ENCODE peak calls at places on chromosome 20, in eight cellular contexts. J is tibial artery, N is epithelial cell of esophagus, Q is cardiac fibroblast, B is upper lobe of right lung, E is astrocyte of the cerebellum, W is neural progenitor cell, I is psoas muscle. V is an unnamed sample.

GRCh38 chr20:38657390-38657789 is 55.8 kb downstream of the ARHGAP40 start:
- DNase-seq in E (no peak), Q (no peak), N (no peak), J (no peak), I (no peak), W (no peak), B (no peak), V (no peak)

GRCh38 chr20:47354710-47355488 is 1.6 kb downstream of the ZMYND8 start:
- DNase-seq in N (peak), I (no peak), J (no peak), B (no peak), E (no peak), W (no peak), Q (no peak), V (no peak)

GRCh38 chr20:18909254-18909653 is 95.7 kb downstream of the SCP2D1 start:
- DNase-seq in E (no peak), J (no peak), B (no peak), N (no peak), Q (no peak), W (no peak), I (no peak), V (no peak)

GRCh38 chr20:13200767-13201500 is 20.1 kb upstream of the ISM1 start:
- DNase-seq in Q (no peak), I (no peak), N (no peak), B (no peak), W (peak), J (no peak), E (no peak), V (no peak)

GRCh38 chr20:59850018-59850641 is 83.3 kb downstream of the SYCP2 start:
- DNase-seq in N (peak), Q (peak), J (no peak), I (no peak), B (no peak), W (peak), E (peak), V (no peak)

GRCh38 chr20:41364236-41364855 is 2.3 kb downstream of the EMILIN3 start:
- DNase-seq in B (no peak), J (no peak), E (no peak), N (no peak), I (no peak), W (no peak), Q (no peak), V (no peak)

GRCh38 chr20:60139663-60140446 is 181.6 kb downstream of the CDH26 start:
- DNase-seq in N (peak), Q (no peak), B (no peak), E (no peak), I (no peak), J (no peak), W (no peak), V (no peak)

GRCh38 chr20:33475381-33476160 is 14.3 kb upstream of the CBFA2T2 start:
- DNase-seq in J (no peak), N (no peak), E (no peak), W (peak), Q (no peak), I (no peak), B (no peak), V (no peak)

GRCh38 chr20:41145821-41146620 is 8.7 kb downstream of the PLCG1 start:
- DNase-seq in B (peak), W (no peak), E (no peak), I (peak), J (no peak), Q (peak), N (no peak), V (no peak)

GRCh38 chr20:41344938-41345728 is 4.5 kb downstream of the LPIN3 start:
- DNase-seq in B (no peak), Q (no peak), J (no peak), E (no peak), I (no peak), W (no peak), N (peak), V (no peak)

GRCh38 chr20:13220194-13220856 is 749 bp upstream of the ISM1 start:
- DNase-seq in N (peak), B (peak), I (peak), Q (peak), E (no peak), J (peak), W (peak), V (no peak)

GRCh38 chr20:49937023-49937929 is 1.1 kb downstream of the RNF114 start:
- DNase-seq in J (no peak), W (no peak), I (no peak), B (peak), E (no peak), Q (no peak), N (peak), V (no peak)

GRCh38 chr20:17590245-17590644 is 20.4 kb downstream of the DSTN start:
- DNase-seq in Q (no peak), N (no peak), W (no peak), J (no peak), E (no peak), I (no peak), B (no peak), V (no peak)

DNA sequence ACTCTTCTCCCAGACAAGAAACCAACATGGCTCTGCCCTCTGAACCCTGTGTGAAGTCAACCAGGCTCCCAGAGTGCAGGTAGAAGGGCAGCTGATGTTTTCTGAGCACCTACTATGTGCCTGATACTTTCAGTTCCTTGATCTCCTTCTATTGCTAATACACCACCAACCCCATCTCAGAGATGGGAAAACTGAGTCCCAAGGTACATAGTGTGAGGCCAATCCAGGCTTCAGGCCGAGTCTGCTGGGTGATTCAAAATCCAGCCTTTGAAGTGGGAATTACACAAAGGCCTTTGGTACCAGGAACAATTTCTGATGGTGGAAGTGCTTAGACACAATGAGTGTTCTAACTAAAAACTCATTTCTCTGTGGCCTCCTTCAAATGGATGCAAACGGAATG is 96.3 kb downstream of the NFATC2 start:
- DNase-seq in N (no peak), I (no peak), W (no peak), E (no peak), J (no peak), B (no peak), Q (no peak), V (no peak)
- H3K4me3 ChIP-seq in N (no peak), I (no peak), W (no peak), E (no peak), J (no peak), B (no peak), Q (no peak), V (no peak)

GRCh38 chr20:44603327-44603726 is 20.9 kb downstream of the PKIG start:
- DNase-seq in Q (no peak), I (no peak), J (peak), W (peak), E (no peak), N (no peak), B (no peak), V (no peak)
- TF ChIP-seq CTCF in Q (no peak), I (no peak), J (no peak), W (peak), E (no peak), N (no peak), B (no peak), V (no peak)

DNA sequence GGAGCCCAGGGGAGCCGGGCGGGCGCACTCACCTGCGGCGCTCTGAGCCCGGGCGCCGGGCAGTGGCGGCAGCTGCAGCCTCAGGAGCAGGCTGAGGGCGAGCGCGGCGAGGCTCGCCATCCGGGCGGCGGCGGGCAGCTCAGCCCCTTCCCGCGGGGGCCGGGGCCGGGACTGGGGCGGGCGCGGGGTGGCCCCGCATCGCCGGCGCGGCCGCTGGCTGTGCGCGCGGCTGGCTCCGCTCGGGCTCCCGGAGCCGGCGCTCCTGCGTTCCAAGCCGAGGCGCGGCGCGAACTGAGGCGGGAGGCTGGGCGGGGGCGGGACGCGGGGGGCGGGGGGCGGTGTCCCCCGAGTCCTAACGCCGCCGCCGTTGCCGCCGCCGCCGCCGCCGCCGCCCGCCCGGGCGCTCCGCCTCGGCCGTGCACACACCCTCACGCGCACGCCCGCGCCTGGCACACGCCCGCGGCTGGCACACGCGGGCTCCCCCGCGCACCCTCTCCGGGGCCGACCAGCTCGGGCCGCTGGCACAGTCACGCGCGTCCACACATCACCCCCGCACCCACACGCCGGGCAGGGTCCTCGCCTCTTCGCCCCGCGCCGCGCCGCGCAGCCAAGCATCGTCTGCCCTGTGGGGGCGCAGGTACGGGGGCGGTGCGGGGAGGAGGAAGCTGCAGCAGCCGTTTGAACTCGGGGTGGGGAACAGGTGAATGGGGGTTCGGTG is at the start of gene PTPRT:
- DNase-seq in B (no peak), J (no peak), I (no peak), W (peak), N (no peak), E (no peak), Q (no peak), V (no peak)
- H3K4me3 ChIP-seq in B (peak), J (no peak), I (no peak), W (peak), N (no peak), E (no peak), Q (no peak), V (no peak)

GRCh38 chr20:45294659-45295058 is 12.0 kb upstream of the RBPJL start:
- DNase-seq in Q (no peak), E (no peak), I (no peak), B (no peak), J (no peak), W (no peak), N (no peak), V (no peak)

GRCh38 chr20:45293041-45294002 is 13.3 kb upstream of the RBPJL start:
- DNase-seq in N (peak), E (peak), B (peak), I (peak), Q (peak), J (peak), W (peak), V (no peak)

GRCh38 chr20:45291526-45291925 is 15.1 kb upstream of the RBPJL start:
- DNase-seq in Q (no peak), B (no peak), I (no peak), J (no peak), E (no peak), W (no peak), N (no peak), V (no peak)

GRCh38 chr20:45292343-45292742 is 14.3 kb upstream of the RBPJL start:
- DNase-seq in W (no peak), Q (no peak), I (no peak), E (no peak), J (no peak), B (no peak), N (no peak), V (no peak)

DNA sequence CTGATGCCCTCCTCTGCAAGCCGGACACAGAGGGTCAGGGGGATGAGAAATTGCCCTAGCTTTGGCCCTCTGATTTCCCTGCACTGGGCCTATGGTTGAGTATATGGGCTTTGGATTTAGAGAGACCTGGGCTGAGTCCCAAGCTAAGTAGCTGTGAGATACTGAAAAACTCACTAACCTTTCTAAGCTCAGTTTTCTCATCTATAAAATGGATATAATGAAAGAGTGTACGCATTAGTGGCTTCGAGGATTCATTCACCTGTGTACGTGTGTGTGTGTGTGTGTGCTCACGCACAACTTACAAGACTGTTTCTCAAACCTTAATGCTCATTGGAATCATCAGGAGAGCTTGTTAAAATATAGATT is 12.7 kb upstream of the RBPJL start:
- DNase-seq in W (no peak), J (no peak), N (no peak), Q (no peak), E (no peak), B (no peak), I (no peak), V (no peak)
- TF ChIP-seq CTCF in W (no peak), J (no peak), N (no peak), Q (no peak), E (no peak), B (no peak), I (no peak), V (no peak)

GRCh38 chr20:63152322-63153253 is 63.3 kb downstream of the YTHDF1 start:
- DNase-seq in B (no peak), E (no peak), J (no peak), I (peak), W (no peak), N (no peak), Q (no peak), V (no peak)

GRCh38 chr20:63150911-63151531 is 64.9 kb downstream of the YTHDF1 start:
- DNase-seq in B (no peak), E (no peak), Q (no peak), J (no peak), N (no peak), W (no peak), I (peak), V (no peak)

GRCh38 chr20:63153254-63154221 is 62.4 kb downstream of the YTHDF1 start:
- DNase-seq in W (no peak), Q (no peak), I (peak), E (no peak), N (no peak), J (no peak), B (no peak), V (no peak)

GRCh38 chr20:63150391-63150898 is 65.5 kb downstream of the YTHDF1 start:
- DNase-seq in W (no peak), J (no peak), B (no peak), N (no peak), I (peak), E (no peak), Q (no peak), V (no peak)

GRCh38 chr20:63151554-63152321 is 64.2 kb downstream of the YTHDF1 start:
- DNase-seq in B (no peak), Q (peak), E (no peak), W (no peak), I (peak), J (no peak), N (no peak), V (no peak)
- H3K4me3 ChIP-seq in B (no peak), Q (no peak), E (no peak), W (no peak), I (no peak), J (no peak), N (no peak), V (no peak)

V was measured in AG04449.